ENCODE peak calls at places on chromosomes 11 and 22, in five cellular contexts. E is neural progenitor cell, K is DMS 273 treated with DMSO at 0.1 percent for 48 hours, L is lung microvascular endothelial cell, P is adrenal gland. Y is an unnamed sample.

GRCh38 chr22:22241554-22241898 is 3.1 kb upstream of the VPREB1 start:
- DNase-seq in K (no peak), L (no peak), P (no peak), E (no peak), Y (no peak)

GRCh38 chr11:79174045-79175008 is 266.5 kb downstream of the TENM4 start:
- DNase-seq in K (no peak), L (no peak), E (peak; percentile 41), P (no peak), Y (no peak)

GRCh38 chr22:31346733-31347250 is 646 bp upstream of the PATZ1 start:
- DNase-seq in P (peak; percentile 67), K (no peak), E (peak; percentile 81), L (peak; percentile 40), Y (peak; percentile 91)

GRCh38 chr22:42299586-42300285 is 29.3 kb upstream of the TCF20 start:
- DNase-seq in P (no peak), L (no peak), E (peak; percentile 84), K (no peak), Y (peak; percentile 51)

GRCh38 chr11:70176940-70177689 is 26.0 kb upstream of the FADD start:
- DNase-seq in K (no peak), L (peak; percentile 20), P (peak; percentile 30), E (peak; percentile 56), Y (peak; percentile 38)

GRCh38 chr11:100776212-100776896 is 89.3 kb downstream of the ARHGAP42 start:
- DNase-seq in K (no peak), L (peak; percentile 39), E (no peak), P (no peak), Y (no peak)

GRCh38 chr11:24623121-24623520 is 126.3 kb downstream of the LUZP2 start:
- DNase-seq in P (no peak), K (no peak), L (no peak), E (no peak), Y (no peak)

GRCh38 chr22:29136715-29137700 is 64.2 kb downstream of the KREMEN1 start:
- DNase-seq in E (no peak), K (peak; percentile 24), P (peak; percentile 16), L (no peak), Y (no peak)

GRCh38 chr11:39786281-39786680 is 1673.2 kb downstream of the LRRC4C start:
- DNase-seq in K (no peak), L (no peak), E (no peak), P (no peak), Y (no peak)

GRCh38 chr22:47206185-47206584 is 443.7 kb downstream of the TBC1D22A start:
- DNase-seq in L (peak; percentile 11), K (no peak), E (no peak), P (no peak), Y (no peak)

GRCh38 chr11:72102162-72102561 is 935 bp downstream of the LAMTOR1 start:
- DNase-seq in E (no peak), L (no peak), K (no peak), P (no peak), Y (no peak)

GRCh38 chr11:134471341-134472187 is 59.5 kb upstream of the B3GAT1 start:
- DNase-seq in E (no peak), K (no peak), P (no peak), L (no peak), Y (no peak)

GRCh38 chr11:64356498-64357411 is 2.2 kb upstream of the RPS6KA4 start:
- DNase-seq in P (no peak), L (peak; percentile 60), K (peak; percentile 16), E (peak; percentile 86), Y (peak; percentile 52)

GRCh38 chr11:105538531-105538930 is 71.3 kb upstream of the GRIA4 start:
- DNase-seq in L (no peak), E (no peak), K (no peak), P (no peak), Y (no peak)

GRCh38 chr11:70146309-70146708 is 56.8 kb upstream of the FADD start:
- DNase-seq in L (no peak), P (no peak), K (no peak), E (no peak), Y (no peak)

GRCh38 chr22:46678785-46679700 is 58.9 kb downstream of the GRAMD4 start:
- DNase-seq in K (no peak), L (no peak), P (no peak), E (no peak), Y (no peak)

GRCh38 chr22:50570861-50571260 is 7.4 kb downstream of the CPT1B start:
- DNase-seq in P (no peak), L (no peak), K (no peak), E (no peak), Y (no peak)

GRCh38 chr22:46484861-46485595 is 52.4 kb downstream of the CELSR1 start:
- DNase-seq in K (no peak), P (no peak), E (peak; percentile 30), L (no peak), Y (no peak)

GRCh38 chr11:1765871-1766718 is 2.4 kb upstream of the CTSD start:
- DNase-seq in K (no peak), P (peak; percentile 39), E (peak; percentile 45), L (no peak), Y (no peak)

GRCh38 chr22:46465348-46465725 is 72.1 kb downstream of the CELSR1 start:
- DNase-seq in K (no peak), L (no peak), E (no peak), P (no peak), Y (no peak)

GRCh38 chr11:74929431-74930363 is 19.2 kb downstream of the XRRA1 start:
- DNase-seq in E (peak; percentile 94), L (peak; percentile 98), K (peak; percentile 28), P (peak; percentile 88), Y (peak; percentile 93)

GRCh38 chr11:36385121-36385530 is 89.0 kb downstream of the PRR5L start:
- DNase-seq in E (no peak), K (peak; percentile 34), P (no peak), L (no peak), Y (no peak)

GRCh38 chr22:49724030-49724892 is 103.4 kb downstream of the BRD1 start:
- DNase-seq in K (no peak), P (no peak), L (peak; percentile 11), E (no peak), Y (no peak)

GRCh38 chr11:4491878-4492606 is 9.6 kb downstream of the OR52K1 start:
- DNase-seq in E (no peak), L (no peak), K (no peak), P (no peak), Y (no peak)

GRCh38 chr22:23268139-23268712 is 87.9 kb downstream of the BCR start:
- DNase-seq in E (no peak), P (no peak), L (no peak), K (no peak), Y (no peak)

GRCh38 chr22:50224071-50224470 is 20.8 kb downstream of the TUBGCP6 start:
- DNase-seq in L (no peak), P (no peak), E (no peak), K (no peak), Y (no peak)

GRCh38 chr22:50473855-50474671 is 772 bp downstream of the SBF1 start:
- DNase-seq in P (peak; percentile 54), K (no peak), E (peak; percentile 60), L (peak; percentile 45), Y (peak; percentile 25)

GRCh38 chr11:65414776-65415498 is 7.7 kb upstream of the NEAT1 start:
- DNase-seq in E (no peak), L (no peak), P (no peak), K (no peak), Y (no peak)